ENCODE peak calls at places on chromosomes 16 and 17, in eight cellular contexts. K is astrocyte of the cerebellum; V is stomach; H is iPS-NIHi11; W is activated T-cell treated with anti-CD3 and anti-CD28 coated beads, Interleukin-2, amount 50 U/mL, for 1 hour; Q is AG09319; Y is dorsolateral prefrontal cortex; U is stimulated activated CD8-positive, alpha-beta memory T cell treated with anti-CD3 and anti-CD28 coated beads, Interleukin-4, amount 100 ng/mL, for 1 hour. R is an unnamed sample.

GRCh38 chr17:7119314-7119713 is 4.7 kb upstream of the ASGR2 start:
- DNase-seq in U (no peak), K (no peak), H (no peak), Q (no peak), W (no peak), V (no peak), Y (peak), R (no peak)

GRCh38 chr17:14622622-14623101 is 321.8 kb downstream of the HS3ST3B1 start:
- DNase-seq in K (no peak), W (no peak), V (no peak), H (no peak), Q (no peak), U (no peak), Y (no peak), R (no peak)

GRCh38 chr17:76014925-76015261 is 12.2 kb downstream of the EVPL start:
- DNase-seq in W (no peak), V (peak), K (no peak), H (no peak), Y (no peak), U (no peak), Q (no peak), R (no peak)

GRCh38 chr16:10906914-10907756 is 30.1 kb downstream of the CIITA start:
- DNase-seq in Q (no peak), K (no peak), Y (no peak), H (no peak), U (no peak), W (no peak), V (no peak), R (no peak)

GRCh38 chr17:37301288-37301687 is 74.5 kb upstream of the C17orf78 start:
- DNase-seq in H (no peak), Y (peak), Q (no peak), K (peak), W (no peak), U (no peak), V (no peak), R (no peak)

GRCh38 chr17:75889454-75889853 is 7.3 kb downstream of the TRIM65 start:
- DNase-seq in Q (no peak), V (no peak), K (no peak), H (no peak), Y (no peak), W (no peak), U (no peak), R (no peak)

GRCh38 chr17:82490512-82491195 is 28.9 kb upstream of the FOXK2 start:
- DNase-seq in Q (no peak), V (no peak), H (peak), W (no peak), U (no peak), Y (no peak), K (no peak), R (no peak)

GRCh38 chr16:11215935-11216556 is 40.0 kb downstream of the SOCS1 start:
- DNase-seq in Q (no peak), W (no peak), U (no peak), H (no peak), K (no peak), V (no peak), Y (no peak), R (no peak)

GRCh38 chr17:44637066-44637465 is 19.2 kb upstream of the MEIOC start:
- DNase-seq in H (no peak), Q (no peak), W (no peak), V (no peak), K (peak), Y (no peak), U (no peak), R (no peak)

GRCh38 chr17:41625602-41626001 is 1.2 kb upstream of the KRT17 start:
- DNase-seq in K (no peak), U (no peak), V (no peak), W (no peak), H (no peak), Y (peak), Q (no peak), R (no peak)

GRCh38 chr17:7047566-7047965 is 3.7 kb upstream of the SLC16A11 start:
- DNase-seq in K (no peak), W (no peak), Q (no peak), H (no peak), Y (no peak), V (no peak), U (no peak), R (no peak)

GRCh38 chr17:31690118-31690517 is 168.9 kb downstream of the COPRS start:
- DNase-seq in Y (no peak), H (no peak), K (peak), Q (no peak), U (no peak), W (no peak), V (no peak), R (peak)

GRCh38 chr17:8151120-8151640 is 1.0 kb downstream of the PER1 start:
- DNase-seq in H (peak), Q (peak), K (peak), Y (peak), W (peak), U (peak), V (peak), R (peak)

GRCh38 chr16:84947022-84947421 is 64.3 kb downstream of the ZDHHC7 start:
- DNase-seq in Y (no peak), W (no peak), K (no peak), U (no peak), H (no peak), V (no peak), Q (no peak), R (no peak)

GRCh38 chr17:29784661-29785060 is 145.4 kb downstream of the SSH2 start:
- DNase-seq in V (no peak), Q (no peak), H (no peak), U (no peak), Y (no peak), K (no peak), W (no peak), R (no peak)

GRCh38 chr16:67685388-67686112 is 18.9 kb downstream of the C16orf86 start:
- DNase-seq in U (no peak), Y (no peak), K (no peak), W (no peak), H (no peak), V (no peak), Q (no peak), R (no peak)

GRCh38 chr16:81549547-81550411 is 105.2 kb downstream of the CMIP start:
- DNase-seq in V (no peak), Q (no peak), W (no peak), U (no peak), Y (no peak), H (no peak), K (no peak), R (peak)

GRCh38 chr17:19629449-19629848 is 19.1 kb upstream of the ALDH3A2 start:
- DNase-seq in Q (no peak), Y (no peak), W (no peak), K (no peak), U (no peak), H (no peak), V (no peak), R (no peak)

GRCh38 chr17:45942284-45942683 is 47.9 kb downstream of the MAPT start:
- DNase-seq in Q (no peak), K (no peak), W (no peak), Y (peak), V (peak), H (peak), U (no peak), R (peak)

GRCh38 chr17:83073389-83074063 is 5.9 kb upstream of the METRNL start:
- DNase-seq in Q (no peak), V (peak), W (no peak), U (no peak), H (no peak), K (no peak), Y (no peak), R (no peak)

GRCh38 chr17:46726106-46726670 is 92.3 kb downstream of the WNT3 start:
- DNase-seq in V (no peak), U (no peak), K (no peak), Y (no peak), H (no peak), W (no peak), Q (no peak), R (no peak)

GRCh38 chr16:24731722-24732419 is 2.4 kb downstream of the TNRC6A start:
- DNase-seq in K (no peak), H (no peak), U (no peak), Q (no peak), W (no peak), V (peak), Y (no peak), R (peak)

GRCh38 chr17:7252176-7253043 is at the start of gene ELP5:
- DNase-seq in V (peak), K (peak), W (no peak), U (peak), Q (peak), Y (peak), H (peak), R (peak)

GRCh38 chr16:65782537-65783290 is 583.8 kb upstream of the CDH5 start:
- DNase-seq in V (no peak), H (no peak), Q (peak), Y (no peak), W (no peak), U (no peak), K (peak), R (no peak)

GRCh38 chr17:41013606-41014005 is 4.7 kb upstream of the KRTAP3-1 start:
- DNase-seq in K (no peak), V (no peak), H (no peak), W (no peak), U (no peak), Q (peak), Y (no peak), R (no peak)

GRCh38 chr16:88973415-88974050 is 3.5 kb downstream of the CBFA2T3 start:
- DNase-seq in H (no peak), Q (no peak), Y (no peak), U (no peak), V (no peak), K (no peak), W (no peak), R (no peak)

GRCh38 chr16:52363082-52363481 is 183.9 kb downstream of the TOX3 start:
- DNase-seq in Q (no peak), U (no peak), V (no peak), W (no peak), H (no peak), K (no peak), Y (no peak), R (no peak)

GRCh38 chr17:78379134-78379497 is 667 bp downstream of the PGS1 start:
- DNase-seq in V (no peak), W (no peak), K (no peak), U (no peak), H (no peak), Y (no peak), Q (no peak), R (no peak)

GRCh38 chr16:88103011-88103410 is 151.8 kb downstream of the BANP start:
- DNase-seq in K (no peak), Q (no peak), U (no peak), Y (no peak), W (no peak), V (no peak), H (no peak), R (no peak)

GRCh38 chr16:8907096-8907495 is 24.9 kb downstream of the LITAFD start:
- DNase-seq in W (no peak), U (no peak), Q (no peak), K (no peak), H (no peak), Y (no peak), V (no peak), R (no peak)